ENCODE peak calls at places on chromosome 9, in seven cellular contexts. One of them, this sample, is unnamed.

GRCh38 chr9:21455320-21455719 is 15.1 kb downstream of the IFNA1 start:
- DNase-seq in PC-9: no peak
- DNase-seq in SK-N-SH: peak; percentile 8
- DNase-seq in HCT116: peak; percentile 23
- DNase-seq in OCI-LY7: peak; percentile 22
- DNase-seq in hepatocyte: peak; percentile 50
- DNase-seq in PC-3: peak; percentile 54
- DNase-seq in this sample: peak; percentile 65

GRCh38 chr9:92151691-92152393 is 36.6 kb upstream of the SPTLC1 start:
- DNase-seq in OCI-LY7: no peak
- DNase-seq in PC-3: peak; percentile 83
- DNase-seq in hepatocyte: peak; percentile 44
- DNase-seq in PC-9: peak; percentile 96
- DNase-seq in HCT116: no peak
- DNase-seq in SK-N-SH: peak; percentile 74
- DNase-seq in this sample: peak; percentile 97

GRCh38 chr9:116027096-116027495 is 126.5 kb upstream of the PAPPA start:
- DNase-seq in OCI-LY7: no peak
- DNase-seq in HCT116: no peak
- DNase-seq in hepatocyte: no peak
- DNase-seq in SK-N-SH: no peak
- DNase-seq in PC-9: no peak
- DNase-seq in PC-3: no peak
- DNase-seq in this sample: peak; percentile 32

GRCh38 chr9:136372561-136373299 is 739 bp downstream of the CARD9 start:
- DNase-seq in PC-9: peak; percentile 89
- DNase-seq in hepatocyte: peak; percentile 74
- DNase-seq in PC-3: peak; percentile 8
- DNase-seq in OCI-LY7: peak; percentile 19
- DNase-seq in SK-N-SH: peak; percentile 84
- DNase-seq in HCT116: no peak
- DNase-seq in this sample: peak; percentile 74

GRCh38 chr9:127898433-127899199 is 787 bp downstream of the ST6GALNAC6 start:
- DNase-seq in OCI-LY7: peak; percentile 33
- DNase-seq in HCT116: no peak
- DNase-seq in SK-N-SH: peak; percentile 73
- DNase-seq in hepatocyte: peak; percentile 63
- DNase-seq in PC-9: no peak
- DNase-seq in PC-3: peak; percentile 26
- DNase-seq in this sample: peak; percentile 94

GRCh38 chr9:107049046-107049824 is 186.3 kb downstream of the ZNF462 start:
- DNase-seq in hepatocyte: no peak
- DNase-seq in HCT116: no peak
- DNase-seq in SK-N-SH: no peak
- DNase-seq in OCI-LY7: no peak
- DNase-seq in PC-9: no peak
- DNase-seq in PC-3: no peak
- DNase-seq in this sample: no peak

GRCh38 chr9:137402752-137403151 is 20.2 kb downstream of the EXD3 start:
- DNase-seq in HCT116: no peak
- DNase-seq in PC-9: no peak
- DNase-seq in hepatocyte: no peak
- DNase-seq in PC-3: no peak
- DNase-seq in SK-N-SH: no peak
- DNase-seq in OCI-LY7: no peak
- DNase-seq in this sample: no peak

GRCh38 chr9:105901514-105902109 is 207.3 kb downstream of the TMEM38B start:
- DNase-seq in hepatocyte: peak; percentile 87
- DNase-seq in SK-N-SH: peak; percentile 84
- DNase-seq in PC-9: peak; percentile 73
- DNase-seq in PC-3: peak; percentile 67
- DNase-seq in HCT116: no peak
- DNase-seq in OCI-LY7: peak; percentile 16
- DNase-seq in this sample: peak; percentile 19

GRCh38 chr9:17613723-17614122 is 34.9 kb downstream of the SH3GL2 start:
- DNase-seq in SK-N-SH: no peak
- DNase-seq in PC-9: no peak
- DNase-seq in PC-3: peak; percentile 93
- DNase-seq in HCT116: no peak
- DNase-seq in hepatocyte: no peak
- DNase-seq in OCI-LY7: no peak
- DNase-seq in this sample: peak; percentile 67

GRCh38 chr9:97320080-97320642 is 12.7 kb downstream of the CCDC180 start:
- DNase-seq in PC-9: no peak
- DNase-seq in SK-N-SH: no peak
- DNase-seq in OCI-LY7: no peak
- DNase-seq in PC-3: no peak
- DNase-seq in hepatocyte: no peak
- DNase-seq in HCT116: no peak
- DNase-seq in this sample: no peak

GRCh38 chr9:84716217-84716616 is 46.7 kb downstream of the NTRK2 start:
- DNase-seq in SK-N-SH: no peak
- DNase-seq in PC-9: no peak
- DNase-seq in OCI-LY7: no peak
- DNase-seq in PC-3: no peak
- DNase-seq in HCT116: no peak
- DNase-seq in hepatocyte: no peak
- DNase-seq in this sample: no peak

GRCh38 chr9:97438666-97439065 is 26.8 kb downstream of the TDRD7 start:
- DNase-seq in HCT116: no peak
- DNase-seq in PC-9: no peak
- DNase-seq in OCI-LY7: no peak
- DNase-seq in SK-N-SH: no peak
- DNase-seq in PC-3: no peak
- DNase-seq in hepatocyte: no peak
- DNase-seq in this sample: peak; percentile 6

GRCh38 chr9:81686614-81687520 is 2.5 kb downstream of the TLE1 start:
- DNase-seq in SK-N-SH: peak; percentile 77
- DNase-seq in hepatocyte: peak; percentile 93
- DNase-seq in PC-9: peak; percentile 77
- DNase-seq in OCI-LY7: no peak
- DNase-seq in PC-3: peak; percentile 79
- DNase-seq in HCT116: peak; percentile 63
- DNase-seq in this sample: peak; percentile 88

GRCh38 chr9:133665535-133665934 is 29.4 kb downstream of the DBH start:
- DNase-seq in SK-N-SH: no peak
- DNase-seq in OCI-LY7: no peak
- DNase-seq in PC-3: no peak
- DNase-seq in HCT116: no peak
- DNase-seq in hepatocyte: no peak
- DNase-seq in PC-9: no peak
- DNase-seq in this sample: no peak

GRCh38 chr9:21836437-21837161 is 34.2 kb downstream of the MTAP start:
- DNase-seq in PC-3: peak; percentile 97
- DNase-seq in PC-9: peak; percentile 94
- DNase-seq in hepatocyte: peak; percentile 20
- DNase-seq in HCT116: peak; percentile 94
- DNase-seq in OCI-LY7: no peak
- DNase-seq in SK-N-SH: no peak
- DNase-seq in this sample: peak; percentile 97

GRCh38 chr9:93183663-93184438 is at the start of gene WNK2:
- DNase-seq in PC-9: no peak
- DNase-seq in SK-N-SH: peak; percentile 96
- DNase-seq in hepatocyte: peak; percentile 75
- DNase-seq in HCT116: no peak
- DNase-seq in PC-3: peak; percentile 63
- DNase-seq in OCI-LY7: peak; percentile 57
- DNase-seq in this sample: peak; percentile 23

GRCh38 chr9:112120471-112120925 is 54.6 kb downstream of the SUSD1 start:
- DNase-seq in HCT116: no peak
- DNase-seq in PC-9: no peak
- DNase-seq in hepatocyte: no peak
- DNase-seq in SK-N-SH: no peak
- DNase-seq in PC-3: no peak
- DNase-seq in OCI-LY7: no peak
- DNase-seq in this sample: peak; percentile 7

GRCh38 chr9:119137479-119137878 is 231.8 kb downstream of the BRINP1 start:
- DNase-seq in PC-3: no peak
- DNase-seq in HCT116: no peak
- DNase-seq in SK-N-SH: no peak
- DNase-seq in OCI-LY7: no peak
- DNase-seq in PC-9: no peak
- DNase-seq in hepatocyte: no peak
- DNase-seq in this sample: no peak

GRCh38 chr9:35518981-35519679 is 29.2 kb downstream of the RUSC2 start:
- DNase-seq in hepatocyte: no peak
- DNase-seq in HCT116: no peak
- DNase-seq in PC-3: peak; percentile 70
- DNase-seq in OCI-LY7: no peak
- DNase-seq in SK-N-SH: no peak
- DNase-seq in PC-9: peak; percentile 76
- DNase-seq in this sample: peak; percentile 67

GRCh38 chr9:27117489-27118135 is 8.6 kb downstream of the TEK start:
- DNase-seq in PC-9: peak; percentile 68
- DNase-seq in SK-N-SH: no peak
- DNase-seq in PC-3: peak; percentile 89
- DNase-seq in HCT116: no peak
- DNase-seq in hepatocyte: peak; percentile 18
- DNase-seq in OCI-LY7: no peak
- DNase-seq in this sample: peak; percentile 79

GRCh38 chr9:26263451-26263850 is 585.2 kb upstream of the TUSC1 start:
- DNase-seq in HCT116: no peak
- DNase-seq in PC-3: no peak
- DNase-seq in hepatocyte: no peak
- DNase-seq in SK-N-SH: no peak
- DNase-seq in OCI-LY7: no peak
- DNase-seq in PC-9: no peak
- DNase-seq in this sample: no peak

GRCh38 chr9:128946945-128947422 is 419 bp downstream of the DOLK start:
- DNase-seq in PC-9: no peak
- DNase-seq in OCI-LY7: no peak
- DNase-seq in SK-N-SH: no peak
- DNase-seq in HCT116: no peak
- DNase-seq in hepatocyte: peak; percentile 46
- DNase-seq in PC-3: peak; percentile 2
- DNase-seq in this sample: peak; percentile 77

GRCh38 chr9:133971121-133971951 is 20.8 kb downstream of the VAV2 start:
- DNase-seq in hepatocyte: no peak
- DNase-seq in PC-9: no peak
- DNase-seq in SK-N-SH: peak; percentile 68
- DNase-seq in PC-3: no peak
- DNase-seq in HCT116: no peak
- DNase-seq in OCI-LY7: no peak
- DNase-seq in this sample: no peak

GRCh38 chr9:82894961-82895902 is 167.7 kb downstream of the RASEF start:
- DNase-seq in OCI-LY7: no peak
- DNase-seq in SK-N-SH: peak; percentile 41
- DNase-seq in hepatocyte: peak; percentile 26
- DNase-seq in PC-9: no peak
- DNase-seq in PC-3: no peak
- DNase-seq in HCT116: no peak
- DNase-seq in this sample: no peak
- H3K9me2 ChIP-seq in OCI-LY7: no peaks in the 10 kb centered on the region
- H3K9me2 ChIP-seq in SK-N-SH: no peaks in the 10 kb centered on the region
- H3K9me2 ChIP-seq in hepatocyte: no peaks in the 10 kb centered on the region
- H3K9me2 ChIP-seq in PC-9: no peaks in the 10 kb centered on the region
- H3K9me2 ChIP-seq in PC-3: no peaks in the 10 kb centered on the region
- H3K9me2 ChIP-seq in HCT116: no peaks in the 10 kb centered on the region
- H3K9me2 ChIP-seq in this sample: no peaks in the 10 kb centered on the region

DNA sequence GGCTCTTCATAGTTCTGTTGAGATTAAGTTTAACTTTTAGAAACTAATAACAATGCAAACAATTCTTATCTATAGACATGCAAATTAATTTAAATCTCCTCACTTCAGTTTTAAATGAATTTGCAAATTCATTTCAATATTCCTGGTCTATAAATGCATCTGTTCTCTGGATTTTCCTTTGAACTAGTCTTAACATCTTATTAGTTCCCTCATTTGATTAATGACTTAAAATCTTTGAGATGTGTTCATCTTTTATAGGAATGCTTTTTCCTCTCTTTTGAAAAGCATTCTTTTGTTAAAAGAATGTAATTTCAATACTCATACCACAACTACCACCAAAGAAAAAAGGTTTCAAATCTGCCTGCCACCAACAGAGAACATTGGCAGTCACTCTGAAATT is 169.4 kb downstream of the RASEF start:
- DNase-seq in PC-3: no peak
- DNase-seq in PC-9: no peak
- DNase-seq in OCI-LY7: no peak
- DNase-seq in SK-N-SH: no peak
- DNase-seq in hepatocyte: no peak
- DNase-seq in HCT116: no peak
- DNase-seq in this sample: no peak
- H3K9me2 ChIP-seq in PC-3: no peaks in the 10 kb centered on the region
- H3K9me2 ChIP-seq in PC-9: no peaks in the 10 kb centered on the region
- H3K9me2 ChIP-seq in OCI-LY7: no peaks in the 10 kb centered on the region
- H3K9me2 ChIP-seq in SK-N-SH: no peaks in the 10 kb centered on the region
- H3K9me2 ChIP-seq in hepatocyte: no peaks in the 10 kb centered on the region
- H3K9me2 ChIP-seq in HCT116: no peaks in the 10 kb centered on the region
- H3K9me2 ChIP-seq in this sample: no peaks in the 10 kb centered on the region

DNA sequence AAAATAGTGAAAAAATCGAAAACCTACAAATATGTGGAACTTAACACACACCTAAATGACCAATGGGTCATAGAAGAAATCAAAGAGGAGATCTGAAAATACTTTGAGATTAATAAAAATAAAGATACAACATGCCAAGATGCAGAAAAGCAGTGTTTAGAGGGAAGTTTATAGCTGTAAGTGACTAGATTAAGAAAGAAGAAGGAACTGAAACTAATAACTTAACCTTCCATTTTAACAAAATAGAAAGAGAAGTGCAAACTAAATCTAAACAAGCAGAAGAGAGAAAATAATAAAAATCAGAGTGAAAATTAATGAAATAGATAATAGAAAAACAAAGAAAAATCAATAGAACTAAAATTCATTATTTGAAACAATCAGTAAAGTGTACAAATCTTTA is 103.0 kb upstream of the MAMDC2 start:
- DNase-seq in OCI-LY7: no peak
- DNase-seq in PC-9: no peak
- DNase-seq in hepatocyte: no peak
- DNase-seq in PC-3: no peak
- DNase-seq in HCT116: no peak
- DNase-seq in SK-N-SH: no peak
- DNase-seq in this sample: no peak
- H3K9me2 ChIP-seq in OCI-LY7: no peaks in the 10 kb centered on the region
- H3K9me2 ChIP-seq in PC-9: no peaks in the 10 kb centered on the region
- H3K9me2 ChIP-seq in hepatocyte: no peaks in the 10 kb centered on the region
- H3K9me2 ChIP-seq in PC-3: no peaks in the 10 kb centered on the region
- H3K9me2 ChIP-seq in HCT116: no peaks in the 10 kb centered on the region
- H3K9me2 ChIP-seq in SK-N-SH: no peaks in the 10 kb centered on the region
- H3K9me2 ChIP-seq in this sample: no peaks in the 10 kb centered on the region

DNA sequence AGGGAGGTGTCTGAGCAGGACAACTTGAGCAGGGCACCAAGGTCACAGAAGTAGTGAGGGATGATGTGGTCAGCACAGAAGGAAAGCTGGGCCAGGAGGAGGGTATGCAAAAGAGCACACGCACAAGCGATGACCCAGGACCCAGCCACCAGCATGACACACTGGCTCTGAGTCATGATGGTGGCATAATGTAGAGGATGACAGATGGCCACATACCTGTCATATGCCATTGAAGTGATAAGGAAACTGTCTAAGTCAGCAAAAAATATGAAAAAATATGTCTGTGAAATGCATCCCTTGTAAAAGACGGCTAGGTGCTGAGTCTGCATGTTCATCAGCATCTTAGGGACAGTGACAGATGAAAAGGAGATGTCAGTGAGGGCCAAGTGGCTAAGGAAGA is 380 bp downstream of the OR1J1 start:
- DNase-seq in OCI-LY7: no peak
- DNase-seq in PC-3: no peak
- DNase-seq in SK-N-SH: no peak
- DNase-seq in PC-9: no peak
- DNase-seq in hepatocyte: no peak
- DNase-seq in HCT116: no peak
- DNase-seq in this sample: no peak
- H3K9me2 ChIP-seq in OCI-LY7: no peaks in the 10 kb centered on the region
- H3K9me2 ChIP-seq in PC-3: no peaks in the 10 kb centered on the region
- H3K9me2 ChIP-seq in SK-N-SH: no peaks in the 10 kb centered on the region
- H3K9me2 ChIP-seq in PC-9: no peaks in the 10 kb centered on the region
- H3K9me2 ChIP-seq in hepatocyte: no peaks in the 10 kb centered on the region
- H3K9me2 ChIP-seq in HCT116: no peaks in the 10 kb centered on the region
- H3K9me2 ChIP-seq in this sample: no peaks in the 10 kb centered on the region

This sample was measured in GM23248.